ENCODE peak calls at places on chromosomes 13 and 19, in five cellular contexts. V is upper lobe of left lung, H is breast epithelium, I is stomach, J is prostate gland. E is an unnamed sample.

GRCh38 chr13:100439247-100439955 is 149.2 kb downstream of the GGACT start:
- DNase-seq in J (no peak), I (no peak), V (no peak), H (no peak), E (no peak)

GRCh38 chr13:109180905-109181425 is 551.6 kb downstream of the MYO16 start:
- DNase-seq in I (no peak), J (no peak), H (no peak), V (no peak), E (no peak)

GRCh38 chr19:29495971-29496441 is 29.8 kb upstream of the VSTM2B start:
- DNase-seq in J (no peak), H (no peak), I (no peak), V (no peak), E (no peak)

GRCh38 chr19:38304866-38305429 is 897 bp downstream of the C19orf33 start:
- DNase-seq in H (peak), I (peak), V (peak), J (peak), E (peak)

GRCh38 chr13:87999141-87999765 is 328.1 kb downstream of the SLITRK5 start:
- DNase-seq in V (no peak), H (no peak), J (no peak), I (no peak), E (no peak)

GRCh38 chr19:8511573-8512101 is 2.3 kb downstream of the ZNF414 start:
- DNase-seq in I (no peak), H (no peak), J (no peak), V (peak), E (no peak)

GRCh38 chr13:107545946-107546502 is 669.3 kb downstream of the LIG4 start:
- DNase-seq in J (no peak), I (no peak), H (no peak), V (no peak), E (no peak)

GRCh38 chr19:47240996-47241918 is 10.3 kb upstream of the BBC3 start:
- DNase-seq in H (peak), V (peak), I (peak), J (peak), E (peak)

GRCh38 chr19:6417713-6418561 is 6.7 kb downstream of the KHSRP start:
- DNase-seq in I (no peak), H (no peak), J (no peak), V (peak), E (no peak)

GRCh38 chr19:14116918-14117578 is 514 bp downstream of the PRKACA start:
- DNase-seq in H (no peak), I (no peak), J (no peak), V (no peak), E (no peak)

GRCh38 chr13:42643076-42643475 is 69.1 kb downstream of the TNFSF11 start:
- DNase-seq in I (no peak), J (no peak), V (peak), H (no peak), E (no peak)

GRCh38 chr19:58429745-58430144 is 10.2 kb downstream of the ZNF132 start:
- DNase-seq in J (no peak), V (no peak), H (no peak), I (no peak), E (no peak)

GRCh38 chr19:7069904-7070226 is 362 bp downstream of the ZNF557 start:
- DNase-seq in V (no peak), J (no peak), I (no peak), H (no peak), E (no peak)

GRCh38 chr19:46714523-46715106 is 2.3 kb downstream of the PRKD2 start:
- DNase-seq in J (no peak), I (no peak), V (no peak), H (no peak), E (no peak)

GRCh38 chr13:24042710-24043440 is 117.6 kb upstream of the SPATA13 start:
- DNase-seq in H (no peak), J (no peak), V (no peak), I (no peak), E (no peak)

GRCh38 chr19:54694648-54695047 is 29.6 kb upstream of the KIR3DL3 start:
- DNase-seq in V (no peak), H (no peak), I (no peak), J (no peak), E (no peak)

GRCh38 chr19:54692294-54692615 is 29.5 kb downstream of the LILRB4 start:
- DNase-seq in J (no peak), V (no peak), H (no peak), I (no peak), E (no peak)

GRCh38 chr19:54696766-54697165 is 27.5 kb upstream of the KIR3DL3 start:
- DNase-seq in H (no peak), I (no peak), J (no peak), V (no peak), E (no peak)

GRCh38 chr19:54691582-54692293 is 29.0 kb downstream of the LILRB4 start:
- DNase-seq in J (no peak), H (no peak), V (no peak), I (no peak), E (no peak)

DNA sequence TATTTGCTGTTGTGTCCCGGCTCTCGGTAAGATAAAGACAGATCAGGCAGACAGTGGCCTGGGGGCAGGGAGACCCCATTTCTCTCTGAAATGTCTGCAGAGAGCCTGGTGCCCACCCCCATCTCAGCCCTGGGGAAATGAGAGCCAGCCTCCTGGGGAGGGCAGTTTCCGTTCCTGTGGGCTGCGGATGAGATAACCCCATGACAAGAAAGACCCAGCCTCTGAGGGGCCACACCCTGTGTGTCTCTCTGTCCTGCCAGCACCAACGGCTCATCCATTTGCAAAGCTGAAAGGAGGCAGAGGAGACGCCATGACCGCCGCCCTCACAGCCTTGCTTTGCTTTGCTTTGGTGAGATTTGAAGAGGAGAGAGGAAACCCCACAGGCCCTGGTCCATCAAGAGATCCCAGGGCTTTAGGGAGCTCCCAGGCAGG is 28.1 kb upstream of the KIR3DL3 start:
- DNase-seq in I (no peak), V (no peak), H (no peak), J (no peak), E (no peak)
- TF ChIP-seq POLR2AphosphoS5 in I (no peak), V (no peak), H (no peak), J (no peak), E (no peak)

DNA sequence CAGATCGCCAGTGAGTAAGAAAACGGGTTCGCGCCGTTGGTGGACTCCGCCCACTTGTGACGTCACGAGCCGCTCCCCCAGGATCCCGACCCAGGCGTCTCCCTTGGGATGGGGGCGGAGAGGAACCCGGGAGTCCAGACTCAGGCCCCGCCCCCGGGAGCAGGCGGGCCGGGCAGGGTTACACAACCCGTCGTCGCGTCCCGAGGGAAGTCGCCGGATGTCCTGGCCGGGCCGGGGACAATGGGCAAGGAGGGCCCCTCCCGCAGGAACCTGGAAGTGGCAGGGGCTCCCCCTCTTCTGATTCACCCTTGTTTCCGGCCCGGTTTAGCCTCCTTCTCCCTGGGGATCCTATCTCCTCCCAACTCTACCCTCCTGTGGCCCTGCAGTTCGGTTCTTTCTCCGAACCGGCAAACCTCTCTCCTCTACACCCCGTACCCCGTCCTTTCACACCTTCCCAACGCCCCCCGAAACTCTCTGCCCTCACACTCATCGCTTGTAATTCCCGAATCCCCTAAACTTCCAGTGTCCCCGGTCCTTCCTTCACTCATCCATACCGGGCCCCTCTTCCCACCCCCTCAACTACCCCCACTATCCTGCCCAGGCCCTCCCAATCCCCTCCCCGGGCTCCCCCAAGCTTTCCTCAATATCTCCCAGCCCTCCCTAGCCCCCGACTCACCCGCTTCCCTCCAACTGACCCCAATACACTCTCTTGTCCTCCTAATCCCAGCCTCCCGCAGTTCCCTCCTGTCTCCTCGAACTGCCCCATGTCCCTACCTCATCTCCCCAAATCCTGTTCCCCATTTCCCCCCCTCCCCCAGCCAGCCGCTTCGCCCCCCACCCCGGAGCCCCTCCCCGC is 20.0 kb upstream of the ERCC1 start:
- DNase-seq in J (peak), I (peak), H (peak), V (peak), E (peak)
- TF ChIP-seq POLR2A in J (peak), I (no peak), H (peak), V (peak), E (peak)

GRCh38 chr19:1255186-1256161 is 7.1 kb downstream of the MIDN start:
- DNase-seq in H (no peak), J (no peak), V (peak), I (no peak), E (peak)

GRCh38 chr19:1254081-1254527 is 5.7 kb downstream of the MIDN start:
- DNase-seq in I (no peak), V (peak), H (no peak), J (peak), E (peak)

GRCh38 chr19:1253514-1254080 is 5.2 kb downstream of the MIDN start:
- DNase-seq in V (peak), H (no peak), I (no peak), J (peak), E (peak)

GRCh38 chr19:1252818-1253513 is 4.6 kb downstream of the MIDN start:
- DNase-seq in I (peak), V (peak), H (peak), J (peak), E (peak)

DNA sequence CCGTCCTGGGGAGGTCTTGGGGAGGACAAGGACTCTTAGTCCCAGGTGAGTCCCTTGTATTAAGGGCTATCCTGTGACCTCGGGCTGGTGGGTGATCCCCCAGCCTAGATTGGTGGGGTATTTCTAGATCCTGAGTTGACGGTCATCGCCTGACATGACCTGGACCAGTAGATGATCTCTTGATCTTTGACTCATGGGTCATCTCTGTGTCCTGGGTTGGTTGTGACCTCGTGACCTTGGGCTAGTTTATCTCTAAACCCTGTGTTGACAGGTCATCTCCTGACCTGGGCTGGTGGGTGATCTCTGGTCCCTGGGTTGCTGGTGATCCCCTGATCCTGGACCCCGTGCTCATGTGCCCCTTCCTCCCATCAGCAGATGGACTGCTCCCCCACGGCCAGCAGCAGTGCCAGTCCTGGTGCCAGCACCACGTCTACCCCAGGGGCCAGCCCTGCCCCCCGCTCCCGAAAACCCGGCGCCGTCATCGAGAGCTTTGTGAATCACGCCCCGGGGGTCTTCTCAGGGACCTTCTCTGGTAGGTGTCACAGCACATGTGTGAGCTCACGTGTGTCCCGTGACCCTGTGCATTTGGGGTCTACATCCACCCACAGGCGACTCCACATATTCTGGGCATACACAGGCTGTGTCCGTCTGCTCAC is 6.3 kb downstream of the MIDN start:
- DNase-seq in J (no peak), I (no peak), H (no peak), V (peak), E (no peak)
- TF ChIP-seq POLR2AphosphoS5 in J (no peak), I (peak), H (no peak), V (no peak), E (no peak)

GRCh38 chr19:2461751-2462634 is 5.2 kb upstream of the LMNB2 start:
- DNase-seq in V (peak), I (peak), H (no peak), J (no peak), E (peak)

GRCh38 chr19:2460245-2460644 is 3.5 kb upstream of the LMNB2 start:
- DNase-seq in J (no peak), H (no peak), V (no peak), I (no peak), E (no peak)

GRCh38 chr19:2464389-2464788 is 7.6 kb upstream of the LMNB2 start:
- DNase-seq in H (no peak), J (no peak), V (no peak), I (no peak), E (no peak)

GRCh38 chr19:2458054-2458453 is 1.3 kb upstream of the LMNB2 start:
- DNase-seq in I (no peak), H (no peak), V (no peak), J (no peak), E (no peak)

DNA sequence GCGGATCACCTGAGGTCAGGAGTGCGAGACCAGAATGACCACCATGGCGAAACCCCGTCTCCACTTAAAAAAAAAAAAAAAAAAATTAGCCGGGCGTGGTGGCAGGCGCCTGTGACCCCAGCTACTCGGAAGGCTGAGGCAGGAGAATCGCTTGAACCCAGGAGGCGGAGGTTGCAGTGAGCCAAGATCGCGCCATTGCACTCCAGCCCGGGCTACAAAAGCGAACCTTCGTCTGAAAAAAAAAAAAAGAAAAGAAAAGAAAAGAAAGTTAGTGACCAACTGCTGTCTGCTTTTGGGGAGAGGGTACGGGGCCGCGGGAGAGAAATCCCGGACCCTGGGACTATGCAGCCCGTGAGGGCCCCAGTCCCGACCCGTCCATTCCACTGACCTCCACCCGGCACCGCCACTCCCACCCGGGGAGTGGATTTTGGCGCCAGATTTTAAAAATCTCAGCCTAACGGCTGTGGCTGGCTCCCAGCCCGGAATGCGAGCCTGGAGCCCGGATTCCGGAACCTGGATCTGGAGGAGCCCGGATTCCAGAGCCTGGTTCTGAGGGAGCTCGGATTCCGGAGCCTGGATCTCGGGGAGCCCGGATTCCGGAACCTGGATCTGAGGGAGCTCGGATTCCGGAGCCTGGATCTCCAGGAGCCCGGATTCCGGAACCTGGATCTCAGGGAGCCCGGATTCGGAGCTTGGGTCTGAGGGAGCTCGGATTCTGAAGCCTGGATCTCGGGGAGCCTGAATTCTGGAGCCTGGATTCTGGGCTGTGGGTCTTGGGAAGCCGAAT is 6.1 kb upstream of the LMNB2 start:
- DNase-seq in H (peak), J (peak), V (peak), I (peak), E (peak)
- TF ChIP-seq POLR2A in H (no peak), J (no peak), V (no peak), I (no peak), E (no peak)

GRCh38 chr13:27128825-27129627 is 42.6 kb downstream of the USP12 start:
- DNase-seq in H (no peak), J (no peak), V (no peak), I (no peak), E (no peak)
- TF ChIP-seq POLR2AphosphoS5 in H (no peak), J (no peak), V (no peak), I (no peak), E (no peak)

GRCh38 chr19:32692727-32693061 is 1.1 kb downstream of the NUDT19 start:
- DNase-seq in I (no peak), H (no peak), J (no peak), V (no peak), E (no peak)

GRCh38 chr19:32688315-32688714 is 3.3 kb upstream of the NUDT19 start:
- DNase-seq in V (no peak), I (peak), H (no peak), J (no peak), E (peak)

GRCh38 chr19:32691952-32692726 is 518 bp downstream of the NUDT19 start:
- DNase-seq in H (no peak), J (peak), V (peak), I (peak), E (peak)

GRCh38 chr19:32687681-32688080 is 3.9 kb upstream of the NUDT19 start:
- DNase-seq in H (no peak), I (no peak), V (no peak), J (no peak), E (no peak)

GRCh38 chr19:32691291-32691951 is at the start of gene NUDT19:
- DNase-seq in J (peak), H (peak), I (peak), V (peak), E (peak)
- TF ChIP-seq POLR2A in J (peak), H (no peak), I (no peak), V (peak), E (peak)

GRCh38 chr13:111646464-111646855 is 326.0 kb downstream of the TEX29 start:
- DNase-seq in H (no peak), V (no peak), I (no peak), J (no peak), E (no peak)

GRCh38 chr13:111645598-111646463 is 325.4 kb downstream of the TEX29 start:
- DNase-seq in H (no peak), I (no peak), J (no peak), V (no peak), E (no peak)

GRCh38 chr13:111654531-111654930 is 334.1 kb downstream of the TEX29 start:
- DNase-seq in V (no peak), H (no peak), I (no peak), J (no peak), E (no peak)

GRCh38 chr13:111652676-111653075 is 332.2 kb downstream of the TEX29 start:
- DNase-seq in J (no peak), I (no peak), V (no peak), H (no peak), E (no peak)

GRCh38 chr13:111650626-111651025 is 330.2 kb downstream of the TEX29 start:
- DNase-seq in J (no peak), H (no peak), V (no peak), I (no peak), E (no peak)
- TF ChIP-seq POLR2AphosphoS5 in J (no peak), H (no peak), V (no peak), I (no peak), E (no peak)